ENCODE peak calls at places on chromosomes 12 and 14, in nine cellular contexts. One of them, this sample, is unnamed.
A peak's percentile ranks its signal among the peaks of the same experiment; 100 is the strongest.

GRCh38 chr12:117603316-117604113 is 242.1 kb upstream of the NOS1 start:
- DNase-seq in fibroblast of lung: no peak
- DNase-seq in MM.1S: no peak
- DNase-seq in GM13976: no peak
- DNase-seq in transverse colon: no peak
- DNase-seq in AG20443: no peak
- DNase-seq in OCI-LY7: no peak
- DNase-seq in GM19239: no peak
- DNase-seq in adipocyte: no peak
- DNase-seq in this sample: no peak

GRCh38 chr12:30694971-30695326 is 720 bp downstream of the IPO8 start:
- DNase-seq in fibroblast of lung: peak; percentile 36
- DNase-seq in MM.1S: peak; percentile 35
- DNase-seq in GM13976: peak; percentile 16
- DNase-seq in transverse colon: peak; percentile 56
- DNase-seq in AG20443: peak; percentile 51
- DNase-seq in OCI-LY7: peak; percentile 26
- DNase-seq in GM19239: no peak
- DNase-seq in adipocyte: peak; percentile 75
- DNase-seq in this sample: peak; percentile 5

GRCh38 chr12:103524238-103524875 is 28.6 kb upstream of the C12orf42 start:
- DNase-seq in fibroblast of lung: no peak
- DNase-seq in MM.1S: no peak
- DNase-seq in GM13976: no peak
- DNase-seq in transverse colon: no peak
- DNase-seq in AG20443: no peak
- DNase-seq in OCI-LY7: no peak
- DNase-seq in GM19239: no peak
- DNase-seq in adipocyte: no peak
- DNase-seq in this sample: no peak

GRCh38 chr12:94849411-94849976 is 154.0 kb downstream of the NDUFA12 start:
- DNase-seq in fibroblast of lung: no peak
- DNase-seq in MM.1S: no peak
- DNase-seq in GM13976: no peak
- DNase-seq in transverse colon: no peak
- DNase-seq in AG20443: no peak
- DNase-seq in OCI-LY7: no peak
- DNase-seq in GM19239: no peak
- DNase-seq in adipocyte: no peak
- DNase-seq in this sample: no peak

GRCh38 chr14:21476526-21476924 is 234 bp downstream of the RAB2B start:
- DNase-seq in fibroblast of lung: no peak
- DNase-seq in MM.1S: no peak
- DNase-seq in GM13976: peak; percentile 77
- DNase-seq in transverse colon: peak; percentile 94
- DNase-seq in AG20443: peak; percentile 87
- DNase-seq in OCI-LY7: no peak
- DNase-seq in GM19239: peak; percentile 38
- DNase-seq in adipocyte: peak; percentile 89
- DNase-seq in this sample: no peak

GRCh38 chr12:81212996-81213696 is 135.3 kb downstream of the ACSS3 start:
- DNase-seq in fibroblast of lung: peak; percentile 26
- DNase-seq in MM.1S: no peak
- DNase-seq in GM13976: no peak
- DNase-seq in transverse colon: no peak
- DNase-seq in AG20443: no peak
- DNase-seq in OCI-LY7: no peak
- DNase-seq in GM19239: no peak
- DNase-seq in adipocyte: no peak
- DNase-seq in this sample: no peak

GRCh38 chr12:118840878-118841277 is 140.5 kb upstream of the SRRM4 start:
- DNase-seq in fibroblast of lung: no peak
- DNase-seq in MM.1S: no peak
- DNase-seq in GM13976: no peak
- DNase-seq in transverse colon: no peak
- DNase-seq in AG20443: no peak
- DNase-seq in OCI-LY7: no peak
- DNase-seq in GM19239: no peak
- DNase-seq in adipocyte: no peak
- DNase-seq in this sample: no peak

GRCh38 chr14:22460461-22461195 is 128.4 kb downstream of the DAD1 start:
- DNase-seq in fibroblast of lung: peak; percentile 21
- DNase-seq in MM.1S: peak; percentile 26
- DNase-seq in GM13976: peak; percentile 43
- DNase-seq in transverse colon: no peak
- DNase-seq in AG20443: no peak
- DNase-seq in OCI-LY7: no peak
- DNase-seq in GM19239: no peak
- DNase-seq in adipocyte: no peak
- DNase-seq in this sample: no peak

GRCh38 chr12:2739832-2740641 is 54.7 kb upstream of the FKBP4 start:
- DNase-seq in fibroblast of lung: peak; percentile 50
- DNase-seq in MM.1S: no peak
- DNase-seq in GM13976: no peak
- DNase-seq in transverse colon: peak; percentile 19
- DNase-seq in AG20443: peak; percentile 53
- DNase-seq in OCI-LY7: peak; percentile 7
- DNase-seq in GM19239: no peak
- DNase-seq in adipocyte: peak; percentile 69
- DNase-seq in this sample: no peak

GRCh38 chr12:3647504-3647903 is 105.4 kb downstream of the CRACR2A start:
- DNase-seq in fibroblast of lung: no peak
- DNase-seq in MM.1S: no peak
- DNase-seq in GM13976: no peak
- DNase-seq in transverse colon: no peak
- DNase-seq in AG20443: no peak
- DNase-seq in OCI-LY7: no peak
- DNase-seq in GM19239: no peak
- DNase-seq in adipocyte: no peak
- DNase-seq in this sample: no peak

GRCh38 chr14:87142568-87143211 is 850.3 kb downstream of the GALC start:
- DNase-seq in fibroblast of lung: no peak
- DNase-seq in MM.1S: no peak
- DNase-seq in GM13976: no peak
- DNase-seq in transverse colon: no peak
- DNase-seq in AG20443: no peak
- DNase-seq in OCI-LY7: no peak
- DNase-seq in GM19239: no peak
- DNase-seq in adipocyte: no peak
- DNase-seq in this sample: no peak

GRCh38 chr12:91923864-91924263 is 221.8 kb downstream of the BTG1 start:
- DNase-seq in fibroblast of lung: no peak
- DNase-seq in MM.1S: no peak
- DNase-seq in GM13976: no peak
- DNase-seq in transverse colon: no peak
- DNase-seq in AG20443: no peak
- DNase-seq in OCI-LY7: no peak
- DNase-seq in GM19239: no peak
- DNase-seq in adipocyte: no peak
- DNase-seq in this sample: no peak

GRCh38 chr14:50067723-50068495 is 48.5 kb downstream of the VCPKMT start:
- DNase-seq in fibroblast of lung: peak; percentile 47
- DNase-seq in MM.1S: no peak
- DNase-seq in GM13976: no peak
- DNase-seq in transverse colon: peak; percentile 48
- DNase-seq in AG20443: peak; percentile 16
- DNase-seq in OCI-LY7: no peak
- DNase-seq in GM19239: no peak
- DNase-seq in adipocyte: peak; percentile 57
- DNase-seq in this sample: no peak

GRCh38 chr14:75959031-75959430 is 22.8 kb downstream of the TGFB3 start:
- DNase-seq in fibroblast of lung: no peak
- DNase-seq in MM.1S: no peak
- DNase-seq in GM13976: no peak
- DNase-seq in transverse colon: no peak
- DNase-seq in AG20443: no peak
- DNase-seq in OCI-LY7: no peak
- DNase-seq in GM19239: no peak
- DNase-seq in adipocyte: no peak
- DNase-seq in this sample: no peak

GRCh38 chr14:38721822-38722431 is 381.1 kb downstream of the SEC23A start:
- DNase-seq in fibroblast of lung: peak; percentile 56
- DNase-seq in MM.1S: peak; percentile 27
- DNase-seq in GM13976: peak; percentile 37
- DNase-seq in transverse colon: peak; percentile 79
- DNase-seq in AG20443: peak; percentile 71
- DNase-seq in OCI-LY7: peak; percentile 37
- DNase-seq in GM19239: peak; percentile 15
- DNase-seq in adipocyte: peak; percentile 57
- DNase-seq in this sample: no peak

GRCh38 chr14:60184597-60185555 is 19.7 kb upstream of the DHRS7 start:
- DNase-seq in fibroblast of lung: peak; percentile 9
- DNase-seq in MM.1S: no peak
- DNase-seq in GM13976: no peak
- DNase-seq in transverse colon: no peak
- DNase-seq in AG20443: no peak
- DNase-seq in OCI-LY7: peak; percentile 59
- DNase-seq in GM19239: no peak
- DNase-seq in adipocyte: no peak
- DNase-seq in this sample: no peak

GRCh38 chr14:72154645-72155378 is 222.6 kb downstream of the RGS6 start:
- DNase-seq in fibroblast of lung: no peak
- DNase-seq in MM.1S: no peak
- DNase-seq in GM13976: no peak
- DNase-seq in transverse colon: no peak
- DNase-seq in AG20443: no peak
- DNase-seq in OCI-LY7: no peak
- DNase-seq in GM19239: no peak
- DNase-seq in adipocyte: no peak
- DNase-seq in this sample: no peak

GRCh38 chr12:62847709-62848108 is 87.2 kb downstream of the PPM1H start:
- DNase-seq in fibroblast of lung: no peak
- DNase-seq in MM.1S: no peak
- DNase-seq in GM13976: no peak
- DNase-seq in transverse colon: no peak
- DNase-seq in AG20443: no peak
- DNase-seq in OCI-LY7: no peak
- DNase-seq in GM19239: no peak
- DNase-seq in adipocyte: no peak
- DNase-seq in this sample: no peak

GRCh38 chr12:177980-178714 is 35.8 kb downstream of the SLC6A12 start:
- DNase-seq in fibroblast of lung: no peak
- DNase-seq in MM.1S: no peak
- DNase-seq in GM13976: no peak
- DNase-seq in transverse colon: no peak
- DNase-seq in AG20443: no peak
- DNase-seq in OCI-LY7: no peak
- DNase-seq in GM19239: no peak
- DNase-seq in adipocyte: no peak
- DNase-seq in this sample: no peak

GRCh38 chr12:116123511-116124258 is 153.8 kb downstream of the MED13L start:
- DNase-seq in fibroblast of lung: peak; percentile 75
- DNase-seq in MM.1S: no peak
- DNase-seq in GM13976: peak; percentile 42
- DNase-seq in transverse colon: peak; percentile 26
- DNase-seq in AG20443: peak; percentile 39
- DNase-seq in OCI-LY7: peak; percentile 19
- DNase-seq in GM19239: no peak
- DNase-seq in adipocyte: peak; percentile 70
- DNase-seq in this sample: peak; percentile 98

GRCh38 chr12:89664441-89664840 is 44.2 kb downstream of the ATP2B1 start:
- DNase-seq in fibroblast of lung: no peak
- DNase-seq in MM.1S: no peak
- DNase-seq in GM13976: no peak
- DNase-seq in transverse colon: no peak
- DNase-seq in AG20443: no peak
- DNase-seq in OCI-LY7: no peak
- DNase-seq in GM19239: no peak
- DNase-seq in adipocyte: no peak
- DNase-seq in this sample: no peak

GRCh38 chr12:22459872-22460490 is 84.4 kb downstream of the C2CD5 start:
- DNase-seq in fibroblast of lung: peak; percentile 69
- DNase-seq in MM.1S: peak; percentile 63
- DNase-seq in GM13976: peak; percentile 24
- DNase-seq in transverse colon: no peak
- DNase-seq in AG20443: peak; percentile 45
- DNase-seq in OCI-LY7: peak; percentile 67
- DNase-seq in GM19239: no peak
- DNase-seq in adipocyte: peak; percentile 80
- DNase-seq in this sample: no peak

GRCh38 chr12:80598004-80598606 is 109.3 kb upstream of the MYF6 start:
- DNase-seq in fibroblast of lung: peak; percentile 83
- DNase-seq in MM.1S: peak; percentile 15
- DNase-seq in GM13976: no peak
- DNase-seq in transverse colon: no peak
- DNase-seq in AG20443: peak; percentile 41
- DNase-seq in OCI-LY7: peak; percentile 53
- DNase-seq in GM19239: no peak
- DNase-seq in adipocyte: peak; percentile 77
- DNase-seq in this sample: no peak

GRCh38 chr12:49059063-49059384 is 1.6 kb downstream of the KMT2D start:
- DNase-seq in fibroblast of lung: peak; percentile 11
- DNase-seq in MM.1S: no peak
- DNase-seq in GM13976: no peak
- DNase-seq in transverse colon: no peak
- DNase-seq in AG20443: no peak
- DNase-seq in OCI-LY7: no peak
- DNase-seq in GM19239: no peak
- DNase-seq in adipocyte: peak; percentile 36
- DNase-seq in this sample: no peak

GRCh38 chr12:107319536-107320030 is 226.2 kb upstream of the CRY1 start:
- DNase-seq in fibroblast of lung: no peak
- DNase-seq in MM.1S: no peak
- DNase-seq in GM13976: peak; percentile 29
- DNase-seq in transverse colon: no peak
- DNase-seq in AG20443: peak; percentile 33
- DNase-seq in OCI-LY7: no peak
- DNase-seq in GM19239: no peak
- DNase-seq in adipocyte: peak; percentile 22
- DNase-seq in this sample: no peak

GRCh38 chr14:23910081-23910875 is 43.3 kb upstream of the DHRS4 start:
- DNase-seq in fibroblast of lung: peak; percentile 53
- DNase-seq in MM.1S: no peak
- DNase-seq in GM13976: peak; percentile 60
- DNase-seq in transverse colon: peak; percentile 54
- DNase-seq in AG20443: peak; percentile 73
- DNase-seq in OCI-LY7: peak; percentile 19
- DNase-seq in GM19239: peak; percentile 35
- DNase-seq in adipocyte: peak; percentile 75
- DNase-seq in this sample: no peak

GRCh38 chr12:11650279-11650696 is 814 bp downstream of the ETV6 start:
- DNase-seq in fibroblast of lung: no peak
- DNase-seq in MM.1S: no peak
- DNase-seq in GM13976: no peak
- DNase-seq in transverse colon: peak; percentile 58
- DNase-seq in AG20443: no peak
- DNase-seq in OCI-LY7: no peak
- DNase-seq in GM19239: no peak
- DNase-seq in adipocyte: peak; percentile 69
- DNase-seq in this sample: no peak